ENCODE peak calls at places on chromosomes 16 and 17, in seven cellular contexts. H is choroid plexus epithelial cell; I is H54; O is NCI-H1930; T is lower leg skin; J is activated CD8-positive, alpha-beta T cell treated with anti-CD3 and anti-CD28 coated beads for 36 hours; Z is left ventricle myocardium inferior. Q is an unnamed sample.

GRCh38 chr16:72996291-72997062 is 51.5 kb downstream of the ZFHX3 start:
- DNase-seq in H (no peak), I (no peak), O (no peak), T (no peak), J (no peak), Z (no peak), Q (no peak)

GRCh38 chr16:75354170-75354569 is 79.1 kb downstream of the CFDP1 start:
- DNase-seq in H (no peak), I (no peak), O (no peak), T (no peak), J (no peak), Z (no peak), Q (no peak)

GRCh38 chr17:46020023-46020735 is 21.1 kb downstream of the STH start:
- DNase-seq in H (no peak), I (no peak), O (no peak), T (no peak), J (peak), Z (no peak), Q (peak)

GRCh38 chr17:49471089-49471683 is 23.9 kb upstream of the NGFR start:
- DNase-seq in H (peak), I (no peak), O (no peak), T (no peak), J (no peak), Z (peak), Q (no peak)

GRCh38 chr16:10521681-10522274 is 58.6 kb downstream of the EMP2 start:
- DNase-seq in H (peak), I (peak), O (peak), T (peak), J (peak), Z (no peak), Q (peak)

GRCh38 chr17:63433746-63434591 is 12.1 kb downstream of the CYB561 start:
- DNase-seq in H (peak), I (peak), O (no peak), T (peak), J (peak), Z (peak), Q (no peak)

GRCh38 chr16:89256651-89257254 is 39.2 kb downstream of the ZNF778 start:
- DNase-seq in H (peak), I (no peak), O (peak), T (no peak), J (peak), Z (peak), Q (peak)

GRCh38 chr16:84804326-84804725 is 15.5 kb upstream of the CRISPLD2 start:
- DNase-seq in H (no peak), I (no peak), O (no peak), T (no peak), J (no peak), Z (no peak), Q (no peak)

GRCh38 chr17:80283116-80283852 is 22.6 kb downstream of the RNF213 start:
- DNase-seq in H (no peak), I (no peak), O (no peak), T (no peak), J (no peak), Z (no peak), Q (no peak)

GRCh38 chr17:36149296-36149820 is 27.1 kb downstream of the TBC1D3B start:
- DNase-seq in H (peak), I (peak), O (no peak), T (no peak), J (no peak), Z (peak), Q (no peak)

GRCh38 chr16:68744744-68745280 is 7.7 kb downstream of the CDH1 start:
- DNase-seq in H (peak), I (no peak), O (no peak), T (peak), J (no peak), Z (no peak), Q (no peak)

GRCh38 chr17:34163681-34164080 is 91.4 kb upstream of the CCL2 start:
- DNase-seq in H (no peak), I (no peak), O (peak), T (no peak), J (no peak), Z (no peak), Q (no peak)